ENCODE peak calls at places on chromosomes 1 and 21, in six cellular contexts. Y is activated B cell treated with CpG ODN at 0.5 μM for 24 hours; G is left lung; W is naive thymus-derived CD8-positive, alpha-beta T cell; E is CD8-positive, alpha-beta T cell; L is body of pancreas. N is an unnamed sample.

GRCh38 chr1:202268032-202268431 is 73.7 kb downstream of the UBE2T start:
- ATAC-seq in Y (no peak), G (no peak), W (no peak), E (no peak), L (no peak), N (no peak)

GRCh38 chr1:200290010-200290685 is 119.7 kb downstream of the ZNF281 start:
- ATAC-seq in Y (no peak), G (no peak), W (no peak), E (no peak), L (no peak), N (no peak)

GRCh38 chr1:19079983-19080472 is 123.6 kb upstream of the IFFO2 start:
- ATAC-seq in Y (no peak), G (peak; percentile 36), W (no peak), E (no peak), L (peak; percentile 52), N (no peak)

GRCh38 chr1:185440877-185441276 is 123.8 kb upstream of the IVNS1ABP start:
- ATAC-seq in Y (no peak), G (peak; percentile 30), W (no peak), E (no peak), L (peak; percentile 86), N (no peak)

GRCh38 chr1:183544598-183545297 is 45.5 kb downstream of the NCF2 start:
- ATAC-seq in Y (no peak), G (no peak), W (no peak), E (no peak), L (peak; percentile 18), N (no peak)

GRCh38 chr1:19893687-19894086 is 11.5 kb downstream of the OTUD3 start:
- ATAC-seq in Y (no peak), G (no peak), W (no peak), E (no peak), L (peak; percentile 38), N (no peak)

GRCh38 chr1:244074559-244075171 is 23.6 kb downstream of the ZBTB18 start:
- ATAC-seq in Y (peak; percentile 69), G (peak; percentile 66), W (peak; percentile 96), E (peak; percentile 90), L (no peak), N (peak; percentile 88)

GRCh38 chr1:223153177-223154119 is 10.4 kb upstream of the TLR5 start:
- ATAC-seq in Y (no peak), G (peak; percentile 27), W (no peak), E (no peak), L (no peak), N (no peak)

GRCh38 chr1:198160946-198161614 is 4.3 kb downstream of the NEK7 start:
- ATAC-seq in Y (no peak), G (no peak), W (no peak), E (no peak), L (no peak), N (no peak)

GRCh38 chr21:17976139-17976538 is 157.0 kb upstream of the C21orf91 start:
- ATAC-seq in Y (no peak), G (no peak), W (no peak), E (no peak), L (no peak), N (no peak)

GRCh38 chr1:235649722-235650163 is at the start of gene GNG4:
- ATAC-seq in Y (peak; percentile 29), G (no peak), W (peak; percentile 34), E (peak; percentile 45), L (peak; percentile 19), N (no peak)

GRCh38 chr1:109529895-109530456 is 9.7 kb upstream of the GPR61 start:
- ATAC-seq in Y (no peak), G (no peak), W (no peak), E (no peak), L (no peak), N (no peak)

GRCh38 chr21:38819719-38820147 is 14.0 kb downstream of the ETS2 start:
- ATAC-seq in Y (no peak), G (peak; percentile 80), W (no peak), E (no peak), L (no peak), N (no peak)

GRCh38 chr1:12012560-12013316 is 6.6 kb upstream of the MIIP start:
- ATAC-seq in Y (no peak), G (no peak), W (no peak), E (no peak), L (no peak), N (peak; percentile 60)

N was measured in activated T-helper 17 cell treated with anti-CD3 and anti-CD28 coated beads, Interleukin-2, amount 50 U/mL, for 72 hours.